ENCODE peak calls at places on chromosomes 16 and 17, in ten cellular contexts. K, V, H, M, T, Q, L, U, X and R are unnamed samples.

GRCh38 chr16:57041182-57042156 is 50.9 kb upstream of the CPNE2 start:
- DNase-seq in L (no peak), M (no peak), Q (peak), U (no peak), H (no peak), T (peak), K (peak), V (no peak), X (peak), R (no peak)

GRCh38 chr17:81684442-81684911 is 666 bp downstream of the HGS start:
- DNase-seq in V (no peak), T (no peak), M (no peak), L (peak), K (peak), Q (no peak), U (no peak), X (no peak), H (no peak), R (no peak)

GRCh38 chr17:72308744-72309395 is 188.1 kb downstream of the SOX9 start:
- DNase-seq in L (no peak), U (no peak), H (no peak), X (no peak), V (no peak), M (no peak), Q (no peak), T (no peak), K (no peak), R (no peak)

GRCh38 chr16:7422489-7422888 is 89.8 kb downstream of the RBFOX1 start:
- DNase-seq in Q (no peak), V (no peak), H (no peak), U (no peak), L (no peak), T (no peak), M (no peak), X (no peak), K (no peak), R (no peak)

GRCh38 chr17:40303706-40304450 is 5.1 kb upstream of the RARA start:
- DNase-seq in M (no peak), L (no peak), X (no peak), K (peak), U (peak), V (no peak), Q (no peak), H (no peak), T (no peak), R (no peak)

GRCh38 chr17:45677770-45678169 is 106.3 kb upstream of the CRHR1 start:
- DNase-seq in T (peak), K (no peak), Q (no peak), U (no peak), X (no peak), M (no peak), L (no peak), H (no peak), V (no peak), R (no peak)

GRCh38 chr16:9340402-9341095 is 249.1 kb downstream of the HAPSTR1 start:
- DNase-seq in K (no peak), L (no peak), M (no peak), V (no peak), T (no peak), H (no peak), Q (no peak), X (no peak), U (no peak), R (no peak)

GRCh38 chr17:75516619-75517276 is 420 bp downstream of the TSEN54 start:
- DNase-seq in V (peak), M (no peak), K (peak), X (no peak), Q (no peak), L (no peak), U (no peak), T (no peak), H (no peak), R (no peak)

GRCh38 chr16:53565300-53565699 is 62.3 kb upstream of the AKTIP start:
- DNase-seq in U (no peak), Q (no peak), V (no peak), X (no peak), L (no peak), M (no peak), K (no peak), H (no peak), T (no peak), R (no peak)

GRCh38 chr17:34709108-34709779 is 129.9 kb downstream of the TMEM132E start:
- DNase-seq in H (no peak), T (no peak), U (no peak), K (no peak), V (no peak), X (no peak), M (no peak), L (no peak), Q (no peak), R (no peak)

GRCh38 chr17:78125138-78125913 is 3.2 kb downstream of the TMC6 start:
- DNase-seq in V (no peak), X (no peak), Q (no peak), K (no peak), T (no peak), M (no peak), U (no peak), H (no peak), L (no peak), R (no peak)

GRCh38 chr17:496761-497586 is 144.4 kb upstream of the RPH3AL start:
- DNase-seq in H (no peak), Q (no peak), K (no peak), M (no peak), U (no peak), V (no peak), L (no peak), T (no peak), X (no peak), R (no peak)

GRCh38 chr16:89307421-89307805 is 89.9 kb downstream of the ZNF778 start:
- DNase-seq in L (no peak), H (no peak), M (no peak), X (no peak), T (no peak), Q (no peak), U (no peak), V (no peak), K (no peak), R (no peak)

GRCh38 chr17:17570207-17570797 is 21.2 kb downstream of the PEMT start:
- DNase-seq in T (peak), H (no peak), M (no peak), L (peak), X (no peak), V (no peak), U (no peak), Q (peak), K (peak), R (no peak)

GRCh38 chr17:27848941-27849340 is 44.2 kb downstream of the LYRM9 start:
- DNase-seq in M (no peak), U (no peak), V (no peak), K (no peak), X (no peak), L (no peak), Q (no peak), H (no peak), T (no peak), R (no peak)

GRCh38 chr17:75273968-75274708 is 3.1 kb upstream of the MIF4GD start:
- DNase-seq in X (no peak), T (peak), L (no peak), V (no peak), H (peak), K (no peak), U (no peak), M (no peak), Q (no peak), R (no peak)

GRCh38 chr16:10770907-10771306 is 27.3 kb downstream of the NUBP1 start:
- DNase-seq in U (no peak), X (no peak), L (no peak), H (no peak), Q (no peak), T (no peak), M (no peak), K (no peak), V (no peak), R (no peak)

GRCh38 chr16:27289669-27290068 is 21.1 kb upstream of the NSMCE1 start:
- DNase-seq in M (no peak), T (no peak), V (no peak), H (no peak), U (no peak), K (no peak), X (no peak), Q (no peak), L (no peak), R (no peak)

GRCh38 chr17:40611840-40612509 is 35.6 kb downstream of the SMARCE1 start:
- DNase-seq in K (no peak), V (no peak), U (no peak), H (no peak), M (no peak), Q (no peak), T (no peak), L (no peak), X (no peak), R (no peak)

GRCh38 chr17:31448467-31449077 is 57.1 kb downstream of the RAB11FIP4 start:
- DNase-seq in V (no peak), L (no peak), T (no peak), H (no peak), Q (no peak), U (no peak), M (no peak), K (no peak), X (no peak), R (no peak)

GRCh38 chr17:79843475-79843916 is 4.3 kb upstream of the CBX4 start:
- DNase-seq in L (no peak), V (peak), T (no peak), K (peak), Q (no peak), M (no peak), U (no peak), H (no peak), X (no peak), R (no peak)

GRCh38 chr17:78882546-78883089 is 20.4 kb downstream of the CEP295NL start:
- DNase-seq in K (no peak), H (no peak), X (no peak), M (no peak), T (no peak), V (no peak), Q (no peak), U (no peak), L (no peak), R (no peak)

GRCh38 chr16:1082266-1082951 is 9.9 kb downstream of the SSTR5 start:
- DNase-seq in V (no peak), H (no peak), X (no peak), Q (no peak), L (peak), T (no peak), M (no peak), U (no peak), K (no peak), R (no peak)

GRCh38 chr17:76934561-76935320 is 66.5 kb downstream of the MGAT5B start:
- DNase-seq in T (no peak), L (no peak), K (no peak), Q (no peak), M (no peak), X (no peak), U (no peak), H (no peak), V (no peak), R (no peak)

GRCh38 chr17:7972131-7972785 is 30.2 kb upstream of the GUCY2D start:
- DNase-seq in K (no peak), U (peak), X (no peak), L (no peak), H (no peak), Q (no peak), T (no peak), M (no peak), V (no peak), R (no peak)

GRCh38 chr17:39981207-39982068 is 831 bp downstream of the PSMD3 start:
- DNase-seq in L (no peak), Q (no peak), U (no peak), X (no peak), M (no peak), T (no peak), V (no peak), K (no peak), H (no peak), R (no peak)

GRCh38 chr16:28537076-28537475 is 1.7 kb downstream of the NUPR1 start:
- DNase-seq in U (no peak), Q (no peak), L (peak), H (no peak), K (no peak), M (no peak), X (no peak), T (no peak), V (no peak), R (no peak)

GRCh38 chr17:60640503-60640902 is 37.1 kb upstream of the BCAS3 start:
- DNase-seq in X (no peak), U (no peak), V (no peak), H (no peak), T (peak), K (no peak), M (no peak), L (peak), Q (no peak), R (no peak)

GRCh38 chr17:80847506-80848230 is 144.0 kb upstream of the CHMP6 start:
- DNase-seq in H (peak), V (no peak), T (no peak), K (peak), Q (no peak), L (no peak), M (no peak), U (peak), X (no peak), R (no peak)

GRCh38 chr16:66081967-66082366 is 284.5 kb upstream of the CDH5 start:
- DNase-seq in M (peak), U (no peak), L (peak), H (no peak), V (no peak), X (no peak), Q (no peak), T (peak), K (no peak), R (no peak)

GRCh38 chr17:39306509-39307212 is 80.9 kb upstream of the STAC2 start:
- DNase-seq in U (no peak), L (no peak), H (no peak), K (no peak), T (no peak), M (no peak), V (no peak), Q (no peak), X (peak), R (no peak)

GRCh38 chr16:15581127-15581815 is 61.7 kb downstream of the MARF1 start:
- DNase-seq in V (no peak), T (no peak), M (no peak), U (no peak), X (no peak), L (no peak), K (no peak), Q (no peak), H (no peak), R (no peak)

GRCh38 chr16:73095885-73096341 is 48.0 kb upstream of the ZFHX3 start:
- DNase-seq in H (no peak), T (peak), V (no peak), K (no peak), U (no peak), M (no peak), X (no peak), L (no peak), Q (no peak), R (no peak)

GRCh38 chr17:72466199-72466598 is 345.4 kb downstream of the SOX9 start:
- DNase-seq in U (no peak), H (no peak), V (no peak), L (peak), T (peak), Q (peak), M (no peak), X (peak), K (peak), R (no peak)

GRCh38 chr16:46763147-46763546 is 15.0 kb upstream of the MYLK3 start:
- DNase-seq in T (no peak), U (no peak), H (no peak), M (no peak), X (no peak), Q (no peak), L (no peak), K (no peak), V (no peak), R (no peak)

GRCh38 chr17:17847726-17848125 is 10.9 kb upstream of the SREBF1 start:
- DNase-seq in U (no peak), H (no peak), L (no peak), Q (no peak), K (no peak), M (no peak), T (no peak), X (no peak), V (no peak), R (no peak)

GRCh38 chr16:49834496-49835009 is 21.4 kb downstream of the ZNF423 start:
- DNase-seq in H (no peak), T (no peak), X (no peak), V (peak), Q (no peak), U (peak), K (peak), L (no peak), M (no peak), R (no peak)

DNA sequence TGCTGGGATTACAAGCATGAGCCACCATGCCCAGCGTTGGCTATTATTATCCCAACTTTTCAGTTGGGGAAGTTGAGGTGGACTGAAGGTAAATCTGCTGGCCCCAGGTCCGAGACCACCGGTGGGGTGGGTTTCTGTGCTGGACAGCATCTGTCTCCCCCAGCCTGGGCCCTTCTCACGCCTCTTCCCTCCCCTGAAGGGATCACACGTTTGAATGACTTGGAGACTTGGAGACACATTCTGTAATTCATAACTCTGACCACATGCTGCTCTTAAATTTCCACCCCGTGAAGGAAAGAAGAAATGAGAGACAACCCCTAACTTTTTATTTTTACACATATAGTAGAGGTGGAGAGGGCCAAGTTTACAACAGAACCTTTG is 109.8 kb downstream of the MSI2 start:
- DNase-seq in L (no peak), X (no peak), K (no peak), M (no peak), U (no peak), H (peak), T (no peak), V (no peak), Q (no peak), R (no peak)
- H3K4me3 ChIP-seq in L (no peak), X (no peak), K (no peak), M (no peak), U (no peak), H (no peak), T (no peak), V (no peak), Q (no peak), R (no peak)

GRCh38 chr17:64128787-64129514 is 993 bp downstream of the ERN1 start:
- DNase-seq in V (peak), K (peak), Q (peak), U (peak), H (no peak), M (no peak), L (no peak), T (peak), X (no peak), R (peak)
- TF ChIP-seq EP300 in V (no peak), K (no peak), Q (no peak), U (no peak), H (no peak), M (no peak), L (no peak), T (no peak), X (no peak), R (no peak)

GRCh38 chr17:44384823-44385286 is 4.6 kb downstream of the ITGA2B start:
- DNase-seq in L (no peak), M (no peak), K (no peak), X (no peak), H (no peak), V (no peak), T (no peak), Q (no peak), U (no peak), R (no peak)
- H3K4me3 ChIP-seq in L (peak), M (peak), K (peak), X (peak), H (peak), V (peak), T (peak), Q (peak), U (peak), R (peak)

GRCh38 chr16:19265531-19265930 is 20.0 kb upstream of the CLEC19A start:
- DNase-seq in M (no peak), V (no peak), X (no peak), K (no peak), Q (no peak), T (no peak), L (no peak), H (no peak), U (no peak), R (no peak)
- TF ChIP-seq EP300 in M (no peak), V (no peak), X (no peak), K (no peak), Q (no peak), T (no peak), L (no peak), H (no peak), U (no peak), R (no peak)

GRCh38 chr17:3754066-3754457 is 30.4 kb downstream of the HASPIN start:
- DNase-seq in L (no peak), M (no peak), Q (no peak), H (no peak), K (no peak), U (no peak), V (no peak), T (no peak), X (no peak), R (no peak)

GRCh38 chr17:3759597-3760216 is 36.0 kb downstream of the HASPIN start:
- DNase-seq in Q (no peak), X (no peak), U (no peak), H (peak), M (no peak), V (no peak), T (no peak), L (no peak), K (no peak), R (no peak)

GRCh38 chr17:3751836-3752235 is 28.1 kb downstream of the HASPIN start:
- DNase-seq in L (no peak), K (no peak), H (no peak), M (no peak), V (no peak), U (no peak), X (no peak), T (no peak), Q (no peak), R (no peak)

GRCh38 chr17:3754458-3755334 is 31.0 kb downstream of the HASPIN start:
- DNase-seq in V (peak), K (peak), H (peak), Q (peak), T (peak), X (no peak), U (no peak), M (peak), L (no peak), R (no peak)

GRCh38 chr17:3755335-3756030 is 31.8 kb downstream of the HASPIN start:
- DNase-seq in K (no peak), X (no peak), T (no peak), H (no peak), L (no peak), U (no peak), V (no peak), M (no peak), Q (no peak), R (no peak)
- H3K4me3 ChIP-seq in K (peak), X (no peak), T (peak), H (peak), L (no peak), U (no peak), V (no peak), M (peak), Q (peak), R (no peak)

DNA sequence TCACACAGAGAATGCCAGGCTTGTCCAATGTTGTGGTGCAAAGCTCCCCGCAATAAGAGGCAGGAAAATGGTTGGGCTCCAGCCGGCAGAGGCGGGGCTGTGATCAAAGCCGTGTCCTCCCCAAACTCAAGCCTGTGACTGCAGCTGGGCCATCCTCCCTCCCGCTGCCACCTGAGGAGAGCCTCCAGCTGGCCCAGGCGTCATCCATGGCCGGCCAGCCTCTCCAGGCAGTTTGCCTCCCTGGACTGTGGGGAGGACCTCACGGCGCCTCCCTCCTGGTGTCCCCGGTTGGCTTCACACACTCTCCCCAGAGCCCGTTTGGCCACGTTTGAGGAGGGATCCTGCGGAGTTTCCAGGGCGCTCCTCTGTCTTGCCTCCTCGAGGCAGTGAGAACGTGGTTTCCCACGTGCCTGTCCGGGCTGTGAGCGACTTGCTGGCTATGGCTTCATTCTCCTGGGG is 134.1 kb downstream of the IRF8 start:
- DNase-seq in K (no peak), X (no peak), L (no peak), Q (no peak), V (peak), T (no peak), H (no peak), U (peak), M (no peak), R (no peak)
- TF ChIP-seq EP300 in K (no peak), X (no peak), L (no peak), Q (no peak), V (no peak), T (no peak), H (no peak), U (no peak), M (no peak), R (no peak)